ENCODE peak calls at places on chromosomes 6 and 20, in seven cellular contexts. P is NCI-H2029, C is PC-3, Y is choroid plexus epithelial cell, M is ELR, T is GM04504, O is iris pigment epithelial cell. A is an unnamed sample.

GRCh38 chr6:29992792-29993191 is 50.5 kb downstream of the HLA-A start:
- DNase-seq in P (no peak), C (peak; percentile 80), Y (no peak), M (peak; percentile 90), T (peak; percentile 35), O (peak; percentile 39), A (no peak)

GRCh38 chr6:6515691-6516607 is 72.6 kb upstream of the LY86 start:
- DNase-seq in P (no peak), C (no peak), Y (no peak), M (no peak), T (no peak), O (no peak), A (no peak)

GRCh38 chr6:117956386-117956785 is 49.3 kb downstream of the SLC35F1 start:
- DNase-seq in P (no peak), C (peak; percentile 5), Y (no peak), M (no peak), T (no peak), O (peak; percentile 16), A (no peak)

GRCh38 chr20:59004763-59005522 is 2.1 kb downstream of the CTSZ start:
- DNase-seq in P (no peak), C (no peak), Y (no peak), M (no peak), T (no peak), O (no peak), A (no peak)

GRCh38 chr6:11711644-11711993 is 67.0 kb downstream of the ADTRP start:
- DNase-seq in P (no peak), C (no peak), Y (no peak), M (no peak), T (no peak), O (peak; percentile 24), A (no peak)

GRCh38 chr6:170292111-170292777 is 1.4 kb upstream of the DLL1 start:
- DNase-seq in P (no peak), C (no peak), Y (no peak), M (no peak), T (no peak), O (no peak), A (no peak)

GRCh38 chr6:84411060-84411629 is 183.7 kb upstream of the CEP162 start:
- DNase-seq in P (no peak), C (peak; percentile 66), Y (peak; percentile 60), M (peak; percentile 45), T (peak; percentile 64), O (peak; percentile 34), A (no peak)

GRCh38 chr6:3252369-3252768 is 6.4 kb upstream of the PSMG4 start:
- DNase-seq in P (no peak), C (no peak), Y (no peak), M (peak; percentile 49), T (no peak), O (no peak), A (no peak)

GRCh38 chr6:26330835-26331808 is 33.9 kb upstream of the BTN3A2 start:
- DNase-seq in P (peak; percentile 46), C (peak; percentile 88), Y (peak; percentile 53), M (peak; percentile 82), T (no peak), O (peak; percentile 71), A (peak; percentile 13)

GRCh38 chr20:62120990-62121775 is 1.1 kb upstream of the LSM14B start:
- DNase-seq in P (no peak), C (peak; percentile 50), Y (peak; percentile 72), M (peak; percentile 70), T (no peak), O (peak; percentile 69), A (no peak)

GRCh38 chr6:35707714-35708407 is 19.1 kb upstream of the FKBP5 start:
- DNase-seq in P (no peak), C (no peak), Y (no peak), M (no peak), T (no peak), O (no peak), A (no peak)

GRCh38 chr6:166156942-166157341 is 10.7 kb downstream of the TBXT start:
- DNase-seq in P (no peak), C (peak; percentile 29), Y (peak; percentile 31), M (no peak), T (no peak), O (peak; percentile 14), A (no peak)

GRCh38 chr6:113642714-113643442 is 214.3 kb upstream of the MARCKS start:
- DNase-seq in P (peak; percentile 99), C (peak; percentile 67), Y (peak; percentile 38), M (peak; percentile 25), T (no peak), O (no peak), A (peak; percentile 52)

GRCh38 chr6:23568292-23568691 is 557.7 kb upstream of the NRSN1 start:
- DNase-seq in P (no peak), C (no peak), Y (peak; percentile 6), M (no peak), T (no peak), O (no peak), A (no peak)

GRCh38 chr6:34240329-34241248 is 3.9 kb downstream of the HMGA1 start:
- DNase-seq in P (no peak), C (no peak), Y (no peak), M (peak; percentile 10), T (no peak), O (no peak), A (no peak)

GRCh38 chr6:36545767-36546663 is 1.3 kb downstream of the STK38 start:
- DNase-seq in P (no peak), C (peak; percentile 15), Y (peak; percentile 50), M (peak; percentile 51), T (no peak), O (peak; percentile 43), A (no peak)

GRCh38 chr6:18011287-18011686 is 23.9 kb upstream of the KIF13A start:
- DNase-seq in P (no peak), C (no peak), Y (no peak), M (no peak), T (no peak), O (no peak), A (no peak)

GRCh38 chr20:32050851-32051556 is 1.0 kb upstream of the HCK start:
- DNase-seq in P (no peak), C (no peak), Y (no peak), M (no peak), T (no peak), O (no peak), A (no peak)

GRCh38 chr20:3172933-3173581 is at the start of gene LZTS3:
- DNase-seq in P (peak; percentile 49), C (peak; percentile 35), Y (peak; percentile 48), M (peak; percentile 76), T (no peak), O (peak; percentile 52), A (peak; percentile 64)

GRCh38 chr6:90468080-90468479 is 118.8 kb downstream of the MAP3K7 start:
- DNase-seq in P (no peak), C (peak; percentile 65), Y (peak; percentile 43), M (peak; percentile 68), T (no peak), O (peak; percentile 79), A (no peak)

GRCh38 chr6:28208180-28208659 is 16.9 kb upstream of the ZSCAN9 start:
- DNase-seq in P (no peak), C (no peak), Y (no peak), M (no peak), T (no peak), O (no peak), A (no peak)

GRCh38 chr20:57555457-57556184 is 5.3 kb upstream of the PCK1 start:
- DNase-seq in P (peak; percentile 42), C (no peak), Y (peak; percentile 19), M (no peak), T (no peak), O (no peak), A (no peak)

GRCh38 chr6:43924222-43924702 is 154.3 kb downstream of the VEGFA start:
- DNase-seq in P (peak; percentile 66), C (no peak), Y (peak; percentile 30), M (peak; percentile 28), T (no peak), O (no peak), A (no peak)

GRCh38 chr6:111980979-111981378 is 72.9 kb upstream of the CCN6 start:
- DNase-seq in P (no peak), C (no peak), Y (no peak), M (no peak), T (no peak), O (no peak), A (no peak)

GRCh38 chr20:18138639-18139583 is 1.2 kb downstream of the KAT14 start:
- DNase-seq in P (no peak), C (no peak), Y (no peak), M (peak; percentile 15), T (no peak), O (peak; percentile 2), A (no peak)

GRCh38 chr20:57023007-57023406 is 243.4 kb downstream of the BMP7 start:
- DNase-seq in P (no peak), C (no peak), Y (no peak), M (no peak), T (no peak), O (no peak), A (no peak)

GRCh38 chr6:108360919-108361311 is 66.1 kb downstream of the AFG1L start:
- DNase-seq in P (no peak), C (no peak), Y (no peak), M (no peak), T (no peak), O (no peak), A (no peak)

GRCh38 chr20:54605319-54605718 is 129.9 kb downstream of the DOK5 start:
- DNase-seq in P (no peak), C (no peak), Y (no peak), M (no peak), T (no peak), O (no peak), A (no peak)

GRCh38 chr6:105136433-105137350 is 43.1 kb downstream of the POPDC3 start:
- DNase-seq in P (peak; percentile 24), C (no peak), Y (peak; percentile 56), M (peak; percentile 78), T (peak; percentile 31), O (peak; percentile 47), A (peak; percentile 10)

GRCh38 chr6:16102208-16102607 is 26.7 kb upstream of the MYLIP start:
- DNase-seq in P (no peak), C (no peak), Y (no peak), M (no peak), T (no peak), O (no peak), A (no peak)

GRCh38 chr6:166602928-166603690 is 16.6 kb upstream of the RAMACL start:
- DNase-seq in P (no peak), C (no peak), Y (no peak), M (no peak), T (no peak), O (no peak), A (no peak)

A was measured in NCI-H510A.